ENCODE peak calls at places on chromosomes 11 and 22, in seven cellular contexts. J is activated T-cell treated with anti-CD3 and anti-CD28 coated beads for 1 hour; B is esophagus muscularis mucosa; Z is HFFc6; Q is lung microvascular endothelial cell; S is activated gamma-delta T cell treated with anti-CD3 and anti-CD28 coated beads, Interleukin-2, amount 50 U/mL, for 16 hours; F is fibroblast of mammary gland. L is an unnamed sample.

GRCh38 chr11:117950320-117950719 is 21.1 kb upstream of the TMPRSS13 start:
- DNase-seq in Z (peak), S (no peak), F (no peak), B (peak), J (peak), Q (no peak), L (no peak)

GRCh38 chr22:47157093-47157420 is 394.6 kb downstream of the TBC1D22A start:
- DNase-seq in Q (no peak), J (no peak), B (no peak), F (no peak), Z (no peak), S (no peak), L (no peak)

GRCh38 chr11:92149996-92150395 is 74.6 kb upstream of the FAT3 start:
- DNase-seq in J (no peak), B (no peak), F (no peak), Q (no peak), S (no peak), Z (no peak), L (no peak)

GRCh38 chr22:38732251-38732815 is 23.5 kb downstream of the SUN2 start:
- DNase-seq in B (no peak), J (no peak), Z (no peak), S (no peak), F (no peak), Q (no peak), L (no peak)

GRCh38 chr11:13140028-13140870 is 131.1 kb downstream of the RASSF10 start:
- DNase-seq in B (peak), Z (no peak), J (no peak), Q (no peak), F (peak), S (no peak), L (no peak)

GRCh38 chr11:115676768-115677167 is 172.6 kb upstream of the CADM1 start:
- DNase-seq in Q (no peak), F (no peak), S (no peak), B (no peak), Z (no peak), J (no peak), L (no peak)

GRCh38 chr11:2776351-2777061 is 76.7 kb upstream of the KCNQ1OT1 start:
- DNase-seq in F (no peak), B (peak), S (no peak), Z (no peak), J (no peak), Q (no peak), L (no peak)

GRCh38 chr11:76335827-76336226 is 45.1 kb downstream of the THAP12 start:
- DNase-seq in S (no peak), B (no peak), J (no peak), Z (no peak), F (no peak), Q (no peak), L (no peak)

GRCh38 chr11:1055990-1056771 is 18.5 kb upstream of the MUC2 start:
- DNase-seq in Z (no peak), B (no peak), Q (no peak), S (no peak), F (no peak), J (no peak), L (no peak)

L was measured in NCI-H1417 treated with DMSO at 0.1 percent for 48 hours.